ENCODE peak calls at places on chromosomes 1 and 21, in five cellular contexts. D is keratinocyte, X is coronary artery, K is mammary epithelial cell, U is IMR-90. Q is an unnamed sample.

GRCh38 chr1:170670751-170671628 is 7.1 kb downstream of the PRRX1 start:
- DNase-seq in X (no peak), D (no peak), K (no peak), U (peak; percentile 37), Q (peak; percentile 42)

GRCh38 chr1:24293392-24294227 is 25.5 kb upstream of the GRHL3 start:
- DNase-seq in D (no peak), U (no peak), X (no peak), K (peak; percentile 67), Q (no peak)

GRCh38 chr1:117753652-117754051 is 147.8 kb downstream of the TENT5C start:
- DNase-seq in X (no peak), U (peak; percentile 85), K (peak; percentile 20), D (no peak), Q (peak; percentile 68)

GRCh38 chr1:156849151-156849496 is 9.8 kb downstream of the INSRR start:
- DNase-seq in U (no peak), X (no peak), D (no peak), K (no peak), Q (no peak)

GRCh38 chr1:62389531-62389930 is 47.3 kb upstream of the USP1 start:
- DNase-seq in K (peak; percentile 17), U (no peak), D (no peak), X (no peak), Q (no peak)

GRCh38 chr1:234226106-234226818 is 147.0 kb upstream of the COA6 start:
- DNase-seq in D (no peak), K (no peak), X (no peak), U (no peak), Q (no peak)

GRCh38 chr1:191695865-191696264 is 462.4 kb upstream of the RGS18 start:
- DNase-seq in U (no peak), X (no peak), D (no peak), K (no peak), Q (no peak)

GRCh38 chr1:17205652-17206051 is 724 bp downstream of the PADI1 start:
- DNase-seq in X (no peak), U (no peak), K (no peak), D (no peak), Q (no peak)

GRCh38 chr1:209095627-209096595 is 487.6 kb upstream of the CAMK1G start:
- DNase-seq in X (no peak), U (peak; percentile 0), K (peak; percentile 72), D (peak; percentile 68), Q (peak; percentile 16)

GRCh38 chr1:154807048-154807591 is 63.0 kb downstream of the KCNN3 start:
- DNase-seq in D (no peak), U (no peak), K (no peak), X (no peak), Q (no peak)

GRCh38 chr21:45256912-45257672 is 30.6 kb downstream of the POFUT2 start:
- DNase-seq in K (no peak), X (peak; percentile 57), D (no peak), U (no peak), Q (peak; percentile 22)

GRCh38 chr1:232993555-232993954 is 43.1 kb downstream of the NTPCR start:
- DNase-seq in K (no peak), U (no peak), X (no peak), D (no peak), Q (no peak)

GRCh38 chr1:226534645-226535044 is 13.9 kb upstream of the STUM start:
- DNase-seq in D (no peak), U (no peak), X (no peak), K (no peak), Q (no peak)

GRCh38 chr1:226625326-226625725 is 76.8 kb downstream of the STUM start:
- DNase-seq in X (peak; percentile 71), U (no peak), D (no peak), K (no peak), Q (no peak)

GRCh38 chr21:44418108-44418875 is 37.0 kb upstream of the LRRC3 start:
- DNase-seq in U (no peak), K (no peak), D (no peak), X (peak; percentile 62), Q (no peak)

GRCh38 chr1:49102752-49103151 is 326.1 kb upstream of the BEND5 start:
- DNase-seq in U (no peak), X (no peak), D (peak; percentile 9), K (peak; percentile 73), Q (peak; percentile 78)

GRCh38 chr1:215631489-215631888 is 64.4 kb downstream of the KCTD3 start:
- DNase-seq in U (peak; percentile 74), X (no peak), D (peak; percentile 42), K (peak; percentile 83), Q (peak; percentile 63)

GRCh38 chr1:246068619-246069509 is 438.2 kb downstream of the SMYD3 start:
- DNase-seq in U (no peak), D (no peak), X (no peak), K (peak; percentile 10), Q (no peak)

GRCh38 chr1:84853743-84854721 is 39.0 kb downstream of the LPAR3 start:
- DNase-seq in K (peak; percentile 97), U (peak; percentile 85), X (no peak), D (peak; percentile 76), Q (peak; percentile 70)

GRCh38 chr1:111032295-111032897 is 68.7 kb upstream of the LRIF1 start:
- DNase-seq in X (no peak), U (peak; percentile 27), D (no peak), K (peak; percentile 14), Q (peak; percentile 47)

GRCh38 chr1:14678011-14678638 is 79.6 kb downstream of the KAZN start:
- DNase-seq in X (peak; percentile 63), U (no peak), K (no peak), D (no peak), Q (no peak)

GRCh38 chr1:15523922-15524282 is at the start of gene CASP9:
- DNase-seq in D (no peak), X (no peak), K (no peak), U (peak; percentile 43), Q (no peak)

GRCh38 chr1:151047591-151047924 is at the start of gene C1orf56:
- DNase-seq in U (peak; percentile 60), K (no peak), X (peak; percentile 84), D (no peak), Q (peak; percentile 70)

GRCh38 chr1:43539726-43540434 is 9.2 kb downstream of the PTPRF start:
- DNase-seq in X (peak; percentile 64), K (no peak), U (no peak), D (no peak), Q (no peak)

GRCh38 chr1:178461676-178462075 is 35.1 kb downstream of the CLEC20A start:
- DNase-seq in K (peak; percentile 16), X (no peak), U (no peak), D (no peak), Q (peak; percentile 44)

GRCh38 chr1:52713590-52713989 is 12.7 kb upstream of the ZYG11B start:
- DNase-seq in K (no peak), X (no peak), U (no peak), D (no peak), Q (no peak)
- TF ChIP-seq CTCF in K (no peak), X (no peak), U (no peak), D (no peak), Q (no peak)

DNA sequence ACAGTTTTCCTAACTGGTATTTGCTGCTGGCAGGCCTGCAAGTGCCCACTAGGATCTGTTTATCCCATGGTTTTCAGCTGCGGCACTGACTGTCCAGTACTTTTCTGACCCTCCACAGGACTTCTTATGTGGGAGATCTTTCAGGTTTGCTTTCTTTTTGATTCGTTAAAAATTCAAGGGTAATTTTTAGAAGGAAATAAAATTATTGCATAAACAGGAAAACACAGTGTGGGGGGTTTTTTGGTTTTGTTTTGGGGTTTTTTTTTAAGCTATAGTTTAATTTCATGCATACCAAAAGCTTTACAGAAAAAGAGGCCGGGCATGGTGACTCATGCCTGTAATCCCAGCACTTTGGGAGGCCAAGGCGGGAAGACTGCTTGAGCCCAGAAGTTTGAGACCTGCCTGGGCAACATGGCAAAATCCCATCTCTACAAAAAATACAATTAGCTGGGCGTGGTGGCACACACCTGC is 3.6 kb downstream of the NIBAN1 start:
- DNase-seq in D (no peak), K (peak; percentile 37), U (peak; percentile 59), X (no peak), Q (peak; percentile 26)
- H3K4me3 ChIP-seq in D (no peak overlapping the region), K (no peak overlapping the region), U (no peak overlapping the region), X (peak overlapping the region; percentile 96), Q (no peak overlapping the region)

DNA sequence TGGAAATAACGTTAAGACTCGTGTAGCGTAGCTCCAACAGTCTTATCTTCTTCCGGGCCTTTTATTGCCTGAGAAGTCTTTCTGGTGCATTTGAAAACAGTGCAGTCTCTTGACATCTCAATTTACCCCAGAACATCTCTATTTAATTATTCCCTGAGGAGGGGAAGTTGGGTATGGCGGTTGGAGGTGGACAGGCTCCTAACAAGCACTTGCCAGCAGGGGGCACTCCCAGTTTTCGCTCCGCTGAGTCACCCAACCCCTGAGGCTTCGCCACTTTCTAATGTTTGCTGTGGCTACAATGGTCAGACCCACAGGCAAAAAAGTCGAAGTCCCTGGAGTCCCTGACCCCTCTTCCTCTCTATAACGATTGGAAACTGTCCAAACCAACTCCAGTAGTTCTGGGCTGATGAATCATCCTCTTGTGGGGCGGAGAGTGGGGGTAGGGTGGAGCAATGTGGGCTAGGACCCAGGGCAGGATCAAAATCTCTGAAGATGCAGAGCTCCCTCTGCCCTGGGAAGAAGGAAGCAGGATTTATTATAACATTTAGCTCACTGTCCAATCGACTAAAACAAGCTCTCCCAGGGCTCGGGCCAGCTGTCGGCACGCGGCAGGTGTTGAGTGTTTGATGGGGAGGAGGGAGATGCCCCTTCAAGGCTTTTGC is 85.5 kb downstream of the BRINP2 start:
- DNase-seq in U (peak; percentile 81), K (peak; percentile 93), D (peak; percentile 93), X (no peak), Q (peak; percentile 91)
- TF ChIP-seq CTCF in U (peak; percentile 39), K (peak; percentile 66), D (peak; percentile 70), X (peak; percentile 47), Q (peak; percentile 76)

DNA sequence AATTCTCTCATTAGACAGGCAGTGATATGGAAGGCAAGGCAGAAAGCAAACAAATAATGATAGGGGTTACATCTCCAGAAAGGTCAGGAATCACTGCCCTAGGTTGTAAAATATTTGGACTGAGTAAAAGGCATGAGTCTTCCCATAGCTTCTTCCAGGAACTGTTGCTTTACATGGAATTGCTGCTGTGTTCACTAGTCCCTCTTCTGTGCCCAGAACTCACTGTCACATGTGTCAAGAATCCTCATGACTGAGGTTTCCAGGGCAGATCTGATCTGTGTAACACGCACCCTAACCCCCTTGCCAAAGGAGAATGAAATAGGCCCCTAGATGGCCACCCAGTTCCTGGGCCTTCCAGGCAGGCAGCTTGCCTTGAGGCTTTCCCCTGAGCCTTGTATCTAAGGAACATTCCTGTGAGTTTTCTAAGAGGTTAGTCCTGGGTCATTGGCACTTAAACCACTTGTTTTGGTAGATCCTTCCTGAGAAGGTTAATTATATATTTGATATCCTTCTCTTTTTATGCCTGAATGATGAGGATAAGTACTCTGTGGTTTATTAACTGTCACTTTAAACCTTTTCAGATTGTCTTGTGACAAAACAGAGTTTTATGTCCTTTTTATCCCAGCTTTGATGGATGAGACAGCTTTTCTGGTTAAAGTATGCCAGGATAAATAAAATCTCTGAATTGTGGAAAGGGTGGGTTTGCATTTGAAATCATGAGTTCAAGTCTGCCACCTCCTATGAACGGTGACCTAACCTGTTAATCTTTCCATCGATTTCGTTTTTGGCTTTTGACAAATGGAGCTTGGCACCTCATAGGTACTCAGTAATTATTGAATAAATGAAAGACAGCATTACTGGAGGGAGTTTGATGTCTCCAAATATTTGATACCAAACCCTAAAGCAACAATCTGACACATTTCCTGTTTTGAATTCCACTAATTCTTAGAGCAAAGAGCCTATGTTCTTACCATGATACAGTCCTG is 163.3 kb downstream of the DHRS3 start:
- DNase-seq in X (peak; percentile 89), D (no peak), U (peak; percentile 34), K (no peak), Q (peak; percentile 84)
- H3K4me3 ChIP-seq in X (no peak overlapping the region), D (no peak overlapping the region), U (no peak overlapping the region), K (no peak overlapping the region), Q (no peak overlapping the region)